ENCODE peak calls at places on chromosomes 6 and 20, in seven cellular contexts. D is uterus, I is skeletal muscle cell, Z is right lobe of liver, O is cardiac muscle cell, Y is ovary, S is lower lobe of right lung. M is an unnamed sample.

GRCh38 chr20:4708856-4709255 is 12.9 kb upstream of the PRND start:
- DNase-seq in D (no peak), I (no peak), Z (no peak), O (no peak), Y (no peak), S (no peak), M (no peak)

GRCh38 chr20:33552519-33552918 is 62.6 kb downstream of the CBFA2T2 start:
- DNase-seq in D (no peak), I (no peak), Z (no peak), O (no peak), Y (no peak), S (no peak), M (no peak)

GRCh38 chr6:129683606-129684322 is 26.2 kb downstream of the ARHGAP18 start:
- DNase-seq in D (peak), I (peak), Z (peak), O (peak), Y (no peak), S (peak), M (peak)

GRCh38 chr20:44746367-44747165 is 901 bp downstream of the KCNK15 start:
- DNase-seq in D (no peak), I (no peak), Z (no peak), O (no peak), Y (no peak), S (peak), M (no peak)

GRCh38 chr20:3724356-3724755 is 8.1 kb upstream of the HSPA12B start:
- DNase-seq in D (no peak), I (no peak), Z (no peak), O (no peak), Y (no peak), S (no peak), M (no peak)

GRCh38 chr20:6492396-6493055 is 275.0 kb upstream of the BMP2 start:
- DNase-seq in D (no peak), I (no peak), Z (no peak), O (peak), Y (no peak), S (no peak), M (no peak)

GRCh38 chr6:86856937-86857563 is 80.3 kb upstream of the HTR1E start:
- DNase-seq in D (no peak), I (no peak), Z (no peak), O (peak), Y (no peak), S (no peak), M (no peak)

GRCh38 chr6:130981409-130981808 is 81.6 kb downstream of the EPB41L2 start:
- DNase-seq in D (peak), I (peak), Z (no peak), O (peak), Y (peak), S (no peak), M (no peak)

GRCh38 chr6:162372092-162372491 is 355.5 kb downstream of the PRKN start:
- DNase-seq in D (no peak), I (no peak), Z (no peak), O (no peak), Y (no peak), S (no peak), M (no peak)

GRCh38 chr6:26592649-26593048 is 4.1 kb upstream of the ABT1 start:
- DNase-seq in D (no peak), I (no peak), Z (no peak), O (peak), Y (no peak), S (no peak), M (no peak)

GRCh38 chr6:14897836-14898235 is 348.0 kb upstream of the JARID2 start:
- DNase-seq in D (no peak), I (no peak), Z (no peak), O (no peak), Y (no peak), S (no peak), M (no peak)

GRCh38 chr6:142871910-142872331 is 73.1 kb downstream of the HIVEP2 start:
- DNase-seq in D (no peak), I (peak), Z (no peak), O (peak), Y (no peak), S (no peak), M (no peak)

GRCh38 chr6:72787521-72788031 is 165.7 kb downstream of the KCNQ5 start:
- DNase-seq in D (no peak), I (peak), Z (no peak), O (peak), Y (no peak), S (no peak), M (no peak)

GRCh38 chr6:41157323-41157722 is 3.2 kb upstream of the TREML1 start:
- DNase-seq in D (no peak), I (no peak), Z (no peak), O (no peak), Y (no peak), S (peak), M (no peak)

GRCh38 chr6:113433506-113433991 is 423.6 kb upstream of the MARCKS start:
- DNase-seq in D (peak), I (peak), Z (peak), O (peak), Y (no peak), S (peak), M (no peak)

GRCh38 chr6:38178584-38178886 is 359.0 kb downstream of the ZFAND3 start:
- DNase-seq in D (no peak), I (no peak), Z (no peak), O (no peak), Y (no peak), S (no peak), M (no peak)

GRCh38 chr20:45181639-45182038 is 6.9 kb downstream of the PI3 start:
- DNase-seq in D (no peak), I (no peak), Z (no peak), O (no peak), Y (no peak), S (no peak), M (no peak)

GRCh38 chr6:168301648-168302398 is 17.8 kb downstream of the DACT2 start:
- DNase-seq in D (no peak), I (no peak), Z (no peak), O (no peak), Y (no peak), S (no peak), M (no peak)

GRCh38 chr6:68741501-68742343 is 106.6 kb downstream of the ADGRB3 start:
- DNase-seq in D (no peak), I (no peak), Z (no peak), O (no peak), Y (no peak), S (no peak), M (no peak)

GRCh38 chr20:62357681-62358080 is 9.4 kb downstream of the LAMA5 start:
- DNase-seq in D (peak), I (no peak), Z (peak), O (no peak), Y (no peak), S (no peak), M (no peak)
- H3K4me3 ChIP-seq in D (no peak), I (no peak), Z (no peak), O (no peak), Y (no peak), S (peak), M (no peak)

GRCh38 chr6:111842891-111843290 is 30.4 kb downstream of the FYN start:
- DNase-seq in D (no peak), I (no peak), Z (no peak), O (no peak), Y (no peak), S (no peak), M (no peak)

GRCh38 chr6:111840821-111841220 is 32.4 kb downstream of the FYN start:
- DNase-seq in D (no peak), I (no peak), Z (no peak), O (no peak), Y (no peak), S (no peak), M (no peak)

GRCh38 chr6:111841822-111842221 is 31.4 kb downstream of the FYN start:
- DNase-seq in D (no peak), I (peak), Z (no peak), O (peak), Y (no peak), S (no peak), M (peak)

GRCh38 chr6:111843347-111844147 is 29.7 kb downstream of the FYN start:
- DNase-seq in D (no peak), I (no peak), Z (no peak), O (no peak), Y (no peak), S (no peak), M (no peak)

GRCh38 chr6:111842271-111842822 is 30.9 kb downstream of the FYN start:
- DNase-seq in D (no peak), I (no peak), Z (no peak), O (no peak), Y (no peak), S (no peak), M (no peak)
- H3K4me3 ChIP-seq in D (no peak), I (no peak), Z (no peak), O (no peak), Y (no peak), S (no peak), M (no peak)

GRCh38 chr6:35719830-35720733 is 16.8 kb upstream of the ARMC12 start:
- DNase-seq in D (peak), I (peak), Z (no peak), O (peak), Y (peak), S (peak), M (peak)
- H3K4me3 ChIP-seq in D (no peak), I (peak), Z (peak), O (peak), Y (no peak), S (peak), M (peak)

GRCh38 chr6:34194770-34195169 is 41.9 kb upstream of the HMGA1 start:
- DNase-seq in D (no peak), I (no peak), Z (no peak), O (no peak), Y (no peak), S (no peak), M (no peak)

GRCh38 chr6:34196833-34197195 is 39.9 kb upstream of the HMGA1 start:
- DNase-seq in D (no peak), I (no peak), Z (no peak), O (no peak), Y (no peak), S (no peak), M (no peak)

GRCh38 chr6:34200340-34200971 is 36.2 kb upstream of the HMGA1 start:
- DNase-seq in D (no peak), I (no peak), Z (no peak), O (no peak), Y (no peak), S (no peak), M (no peak)

GRCh38 chr6:34195726-34196115 is 41.0 kb upstream of the HMGA1 start:
- DNase-seq in D (peak), I (no peak), Z (no peak), O (no peak), Y (peak), S (peak), M (no peak)

DNA sequence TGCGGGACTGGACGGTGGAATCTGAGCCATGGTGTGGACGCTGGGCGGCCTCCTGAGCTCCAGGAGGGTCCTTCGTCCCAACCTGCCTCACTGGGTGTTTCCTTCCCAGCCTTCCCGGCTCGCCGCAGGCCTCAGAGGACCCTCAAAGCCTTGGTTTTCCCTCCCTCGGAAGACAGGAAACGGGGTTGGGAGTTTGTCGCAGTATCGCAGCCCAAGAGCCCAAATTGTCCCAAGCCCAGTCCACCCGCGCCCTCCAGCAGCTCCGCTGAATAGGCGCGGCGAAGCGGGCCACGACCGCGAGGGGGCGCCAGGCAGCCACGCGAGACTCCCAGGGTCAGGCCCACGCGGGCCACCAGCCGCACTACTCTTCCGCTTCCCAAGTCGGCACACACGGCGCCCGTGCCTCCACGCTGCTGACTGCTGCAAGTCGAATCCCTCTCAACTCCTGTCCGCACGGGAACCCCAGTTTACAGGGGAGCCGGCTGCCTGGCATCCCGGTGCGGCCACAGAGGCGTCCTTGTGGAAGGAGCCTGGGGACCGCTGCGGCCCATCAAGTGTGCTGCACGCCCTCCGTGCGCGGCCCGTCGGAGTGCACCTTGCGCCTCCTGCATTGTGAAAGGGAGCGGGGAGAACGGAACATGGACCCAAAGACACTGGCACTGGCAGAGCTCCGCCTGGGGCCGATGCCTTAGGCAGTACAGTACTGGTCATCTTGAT is 40.4 kb upstream of the HMGA1 start:
- DNase-seq in D (peak), I (peak), Z (peak), O (peak), Y (peak), S (peak), M (peak)
- H3K4me3 ChIP-seq in D (peak), I (peak), Z (peak), O (no peak), Y (peak), S (peak), M (peak)

DNA sequence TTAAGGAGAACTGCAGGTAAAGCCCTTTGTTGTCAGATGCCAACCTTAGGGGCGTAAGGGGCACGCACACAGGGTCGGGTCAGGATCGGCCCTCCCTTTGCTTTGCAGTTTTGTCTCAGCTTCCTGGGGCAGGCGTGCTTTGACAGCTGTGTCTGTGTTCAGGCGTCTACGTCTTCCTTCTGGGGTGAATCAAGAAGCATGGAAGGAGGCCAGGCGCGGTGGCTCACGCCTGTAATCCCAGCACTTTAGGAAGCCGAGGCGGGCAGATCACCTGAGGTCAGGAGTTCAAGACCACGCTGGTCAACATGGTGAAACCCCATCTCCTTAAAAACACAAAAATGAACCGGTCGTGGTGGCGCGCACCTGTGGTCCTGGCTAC is 1.3 kb downstream of the ZGPAT start:
- DNase-seq in D (no peak), I (no peak), Z (peak), O (no peak), Y (no peak), S (no peak), M (no peak)
- H3K4me3 ChIP-seq in D (no peak), I (peak), Z (no peak), O (no peak), Y (no peak), S (peak), M (peak)

DNA sequence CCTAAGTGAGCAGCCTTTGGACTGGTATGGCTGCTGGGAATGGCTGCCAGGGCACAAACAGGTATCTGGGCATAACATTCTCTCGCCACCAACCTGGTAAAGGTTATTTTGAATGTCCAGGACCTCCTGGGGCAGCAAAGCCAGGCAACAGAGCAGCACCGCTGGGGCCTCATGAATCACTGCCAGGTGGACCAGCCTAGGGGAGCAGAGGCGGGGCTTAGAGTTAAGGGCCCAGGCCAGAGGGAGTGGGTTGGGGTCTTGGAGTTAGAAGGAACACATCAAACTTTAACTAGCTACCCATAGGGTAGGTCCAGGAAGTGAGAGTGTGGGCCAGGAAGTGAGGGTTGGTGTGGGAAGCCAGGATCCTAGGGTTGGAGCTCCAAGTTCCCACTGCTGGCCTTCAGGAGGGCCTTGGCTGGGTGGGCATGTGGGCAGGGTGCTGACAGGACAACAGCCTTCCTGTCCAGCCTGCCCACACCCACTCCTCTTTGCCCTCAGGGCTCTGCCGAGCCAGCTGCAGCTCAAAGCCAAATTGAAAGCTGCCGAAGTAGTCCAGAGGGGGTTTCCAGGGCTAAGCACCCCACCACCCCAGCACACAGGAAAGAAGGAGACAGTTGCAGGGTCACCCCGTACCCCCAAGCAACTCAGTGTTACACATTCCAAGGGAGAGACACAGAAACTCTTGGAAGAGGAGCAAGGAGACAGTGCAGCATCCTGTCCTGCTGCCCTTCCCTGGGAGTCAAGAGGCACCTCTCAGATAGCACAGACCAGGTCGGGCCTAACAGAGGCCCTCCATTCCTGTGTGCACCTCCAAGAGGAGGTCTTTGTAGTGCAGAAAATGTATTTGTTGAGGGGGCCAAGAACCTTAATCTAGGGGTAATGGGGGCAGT is 2.6 kb downstream of the NFKBIE start:
- DNase-seq in D (no peak), I (no peak), Z (no peak), O (no peak), Y (no peak), S (no peak), M (no peak)
- H3K4me3 ChIP-seq in D (no peak), I (peak), Z (peak), O (no peak), Y (no peak), S (peak), M (peak)

GRCh38 chr6:138405816-138406403 is 1.9 kb downstream of the HEBP2 start:
- DNase-seq in D (no peak), I (no peak), Z (no peak), O (no peak), Y (no peak), S (no peak), M (no peak)
- H3K4me3 ChIP-seq in D (no peak), I (no peak), Z (no peak), O (no peak), Y (no peak), S (no peak), M (no peak)

DNA sequence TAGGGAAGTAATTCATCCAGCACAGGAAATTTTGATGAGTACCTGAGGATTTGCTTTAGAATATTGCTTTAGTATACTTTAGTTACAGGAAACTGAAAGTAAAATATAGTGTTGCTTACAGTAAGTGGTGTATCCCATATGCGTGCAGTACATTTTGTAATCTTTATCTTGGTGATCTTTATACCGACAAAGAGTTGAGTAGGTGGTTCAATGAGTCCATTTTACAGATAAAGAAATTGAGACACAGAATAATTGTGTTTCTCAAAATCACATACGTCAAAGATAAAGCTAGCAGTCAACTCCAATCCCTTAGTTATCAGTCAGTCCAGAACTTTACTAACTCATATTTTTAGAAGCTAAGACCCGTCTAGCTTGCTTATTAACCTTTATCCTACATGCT is 65.8 kb upstream of the E2F3 start:
- DNase-seq in D (no peak), I (no peak), Z (no peak), O (no peak), Y (no peak), S (no peak), M (no peak)
- H3K4me3 ChIP-seq in D (no peak), I (no peak), Z (no peak), O (no peak), Y (no peak), S (no peak), M (no peak)

GRCh38 chr6:56091159-56091869 is 156.1 kb downstream of the COL21A1 start:
- DNase-seq in D (no peak), I (peak), Z (no peak), O (peak), Y (no peak), S (no peak), M (no peak)
- H3K4me3 ChIP-seq in D (no peak), I (no peak), Z (no peak), O (no peak), Y (no peak), S (no peak), M (no peak)

GRCh38 chr6:32290886-32291450 is 67.1 kb upstream of the NOTCH4 start:
- DNase-seq in D (no peak), I (peak), Z (no peak), O (peak), Y (no peak), S (no peak), M (no peak)

GRCh38 chr6:32298632-32299336 is 72.9 kb downstream of the TSBP1 start:
- DNase-seq in D (no peak), I (no peak), Z (no peak), O (peak), Y (no peak), S (no peak), M (no peak)

GRCh38 chr6:32294566-32294965 is 70.7 kb upstream of the NOTCH4 start:
- DNase-seq in D (no peak), I (no peak), Z (no peak), O (no peak), Y (no peak), S (no peak), M (no peak)

GRCh38 chr6:32291549-32291948 is 67.7 kb upstream of the NOTCH4 start:
- DNase-seq in D (no peak), I (no peak), Z (no peak), O (no peak), Y (no peak), S (no peak), M (no peak)

GRCh38 chr6:32293695-32294094 is 69.8 kb upstream of the NOTCH4 start:
- DNase-seq in D (no peak), I (no peak), Z (no peak), O (no peak), Y (no peak), S (no peak), M (no peak)
- H3K4me3 ChIP-seq in D (no peak), I (no peak), Z (no peak), O (no peak), Y (no peak), S (no peak), M (no peak)